ENCODE peak calls at places on chromosomes 1 and 21, in seven cellular contexts. Z, A, N, R, L, Q and J are unnamed samples.

GRCh38 chr1:19006837-19007271 is 50.4 kb upstream of the IFFO2 start:
- DNase-seq in Z (no peak), L (no peak), N (no peak), Q (no peak), A (no peak), R (no peak), J (no peak)

GRCh38 chr1:234261545-234261944 is 111.7 kb upstream of the COA6 start:
- DNase-seq in L (no peak), A (no peak), Z (no peak), N (no peak), R (no peak), Q (no peak), J (no peak)

GRCh38 chr1:26281091-26281958 is 1.4 kb downstream of the SH3BGRL3 start:
- DNase-seq in N (no peak), Q (peak), Z (no peak), A (no peak), R (peak), L (no peak), J (no peak)

GRCh38 chr1:157442065-157442464 is 110.2 kb downstream of the FCRL5 start:
- DNase-seq in L (no peak), N (no peak), R (no peak), Q (no peak), A (no peak), Z (no peak), J (no peak)

GRCh38 chr1:213327318-213327667 is 276.3 kb downstream of the RPS6KC1 start:
- DNase-seq in N (peak), A (peak), Z (peak), R (no peak), L (no peak), Q (peak), J (peak)

GRCh38 chr1:200880212-200880611 is 7.4 kb downstream of the GPR25 start:
- DNase-seq in Z (no peak), R (peak), A (peak), N (no peak), L (no peak), Q (no peak), J (no peak)

GRCh38 chr1:44543816-44544185 is 130.5 kb downstream of the TMEM53 start:
- DNase-seq in L (no peak), Q (no peak), R (no peak), Z (no peak), N (no peak), A (no peak), J (no peak)

GRCh38 chr1:235775461-235775860 is 91.2 kb downstream of the LYST start:
- DNase-seq in L (no peak), A (no peak), R (no peak), Z (no peak), N (no peak), Q (no peak), J (no peak)

GRCh38 chr1:204834329-204834728 is 36.3 kb upstream of the NFASC start:
- DNase-seq in A (no peak), Q (no peak), L (no peak), R (no peak), Z (no peak), N (no peak), J (no peak)

GRCh38 chr1:53123462-53124129 is 18.8 kb downstream of the SLC1A7 start:
- DNase-seq in A (no peak), N (peak), R (no peak), L (no peak), Q (peak), Z (peak), J (peak)

GRCh38 chr1:53942149-53942957 is 3.1 kb downstream of the IFT25 start:
- DNase-seq in R (no peak), Q (no peak), A (no peak), L (no peak), N (no peak), Z (no peak), J (no peak)

GRCh38 chr1:200478945-200479558 is 69.2 kb upstream of the ZNF281 start:
- DNase-seq in L (no peak), N (no peak), Q (no peak), Z (no peak), A (no peak), R (no peak), J (no peak)

GRCh38 chr21:32772281-32773047 is 909 bp upstream of the PAXBP1 start:
- DNase-seq in A (peak), Z (peak), L (no peak), Q (peak), N (peak), R (peak), J (no peak)

GRCh38 chr21:44773291-44773932 is 28.2 kb downstream of the UBE2G2 start:
- DNase-seq in N (no peak), L (no peak), Q (no peak), A (no peak), Z (no peak), R (no peak), J (no peak)